ENCODE peak calls at places on chromosome 13, in four cellular contexts. P is uterus, H is psoas muscle, S is heart right ventricle. B is an unnamed sample.

GRCh38 chr13:32587014-32587773 is 942 bp downstream of the PDS5B start:
- DNase-seq in P (peak), H (peak), S (peak), B (peak)

GRCh38 chr13:105908581-105908980 is 626.9 kb downstream of the EFNB2 start:
- DNase-seq in P (no peak), H (no peak), S (no peak), B (no peak)

GRCh38 chr13:73849292-73849691 is 284.9 kb downstream of the KLF12 start:
- DNase-seq in P (no peak), H (no peak), S (no peak), B (no peak)

GRCh38 chr13:51221674-51222509 is at the start of gene FAM124A:
- DNase-seq in P (peak), H (peak), S (peak), B (no peak)

GRCh38 chr13:111602874-111603273 is 282.4 kb downstream of the TEX29 start:
- DNase-seq in P (no peak), H (no peak), S (no peak), B (no peak)

GRCh38 chr13:30026093-30026492 is 175.7 kb upstream of the UBL3 start:
- DNase-seq in P (no peak), H (no peak), S (no peak), B (no peak)

GRCh38 chr13:90445179-90445578 is 902.3 kb upstream of the MIR17HG start:
- DNase-seq in P (no peak), H (no peak), S (no peak), B (no peak)

GRCh38 chr13:42396901-42397670 is 125.1 kb downstream of the AKAP11 start:
- DNase-seq in P (no peak), H (no peak), S (no peak), B (no peak)

GRCh38 chr13:44026194-44026593 is 146.5 kb downstream of the LACC1 start:
- DNase-seq in P (no peak), H (no peak), S (no peak), B (no peak)

GRCh38 chr13:39281539-39282150 is 243.4 kb downstream of the NHLRC3 start:
- DNase-seq in P (no peak), H (no peak), S (no peak), B (no peak)

GRCh38 chr13:100063333-100063732 is 25.6 kb upstream of the PCCA start:
- DNase-seq in P (no peak), H (no peak), S (no peak), B (no peak)

GRCh38 chr13:47813683-47814082 is 187.4 kb downstream of the SUCLA2 start:
- DNase-seq in P (no peak), H (no peak), S (no peak), B (no peak)

GRCh38 chr13:51785592-51786424 is 18.2 kb downstream of the DHRS12 start:
- DNase-seq in P (peak), H (peak), S (peak), B (no peak)

GRCh38 chr13:35964764-35965163 is 166.4 kb downstream of the DCLK1 start:
- DNase-seq in P (no peak), H (no peak), S (no peak), B (no peak)

GRCh38 chr13:25978961-25979360 is 72.9 kb downstream of the SHISA2 start:
- DNase-seq in P (no peak), H (no peak), S (no peak), B (no peak)

GRCh38 chr13:69683921-69684663 is 423.5 kb upstream of the ATXN8OS start:
- DNase-seq in P (no peak), H (no peak), S (no peak), B (no peak)

GRCh38 chr13:112064222-112064621 is 2.7 kb upstream of the SOX1 start:
- DNase-seq in P (no peak), H (no peak), S (no peak), B (no peak)

GRCh38 chr13:52851153-52851962 is 2.9 kb upstream of the PCDH8 start:
- DNase-seq in P (no peak), H (no peak), S (peak), B (no peak)

GRCh38 chr13:112172017-112172416 is 105.1 kb downstream of the SOX1 start:
- DNase-seq in P (no peak), H (no peak), S (no peak), B (no peak)

GRCh38 chr13:21657538-21657937 is 13.3 kb upstream of the FGF9 start:
- DNase-seq in P (no peak), H (no peak), S (no peak), B (no peak)

GRCh38 chr13:98143601-98144500 is 957 bp downstream of the FARP1 start:
- DNase-seq in P (peak), H (peak), S (peak), B (peak)

GRCh38 chr13:94702181-94703041 is 9.9 kb downstream of the SOX21 start:
- DNase-seq in P (no peak), H (no peak), S (no peak), B (no peak)

GRCh38 chr13:57557979-57558529 is 73.5 kb upstream of the PCDH17 start:
- DNase-seq in P (no peak), H (no peak), S (no peak), B (no peak)

GRCh38 chr13:38883783-38884182 is 106.8 kb downstream of the STOML3 start:
- DNase-seq in P (no peak), H (no peak), S (no peak), B (no peak)

GRCh38 chr13:97125051-97125809 is 96.9 kb upstream of the MBNL2 start:
- DNase-seq in P (peak), H (peak), S (no peak), B (peak)

GRCh38 chr13:110425444-110425780 is 118.3 kb downstream of the COL4A2 start:
- DNase-seq in P (no peak), H (no peak), S (no peak), B (no peak)

GRCh38 chr13:37769078-37769477 is 100.5 kb downstream of the TRPC4 start:
- DNase-seq in P (no peak), H (no peak), S (no peak), B (no peak)

GRCh38 chr13:51342706-51343105 is 3.2 kb downstream of the SERPINE3 start:
- DNase-seq in P (no peak), H (no peak), S (no peak), B (no peak)

GRCh38 chr13:110236831-110237261 is 70.1 kb downstream of the COL4A1 start:
- DNase-seq in P (peak), H (peak), S (peak), B (peak)

GRCh38 chr13:41179593-41180250 is 14.6 kb downstream of the KBTBD7 start:
- DNase-seq in P (no peak), H (no peak), S (no peak), B (no peak)

GRCh38 chr13:31827707-31828106 is 88.4 kb downstream of the RXFP2 start:
- DNase-seq in P (no peak), H (no peak), S (no peak), B (no peak)

GRCh38 chr13:75762066-75762937 is 126.2 kb downstream of the LMO7 start:
- DNase-seq in P (no peak), H (no peak), S (no peak), B (no peak)

GRCh38 chr13:20473139-20473538 is 52.5 kb downstream of the CRYL1 start:
- DNase-seq in P (no peak), H (no peak), S (no peak), B (no peak)

GRCh38 chr13:42367836-42368235 is 95.9 kb downstream of the AKAP11 start:
- DNase-seq in P (no peak), H (no peak), S (no peak), B (no peak)

GRCh38 chr13:111924676-111925075 is 142.3 kb upstream of the SOX1 start:
- DNase-seq in P (no peak), H (no peak), S (no peak), B (no peak)

GRCh38 chr13:95075506-95075905 is 225.7 kb downstream of the ABCC4 start:
- DNase-seq in P (no peak), H (no peak), S (no peak), B (no peak)

DNA sequence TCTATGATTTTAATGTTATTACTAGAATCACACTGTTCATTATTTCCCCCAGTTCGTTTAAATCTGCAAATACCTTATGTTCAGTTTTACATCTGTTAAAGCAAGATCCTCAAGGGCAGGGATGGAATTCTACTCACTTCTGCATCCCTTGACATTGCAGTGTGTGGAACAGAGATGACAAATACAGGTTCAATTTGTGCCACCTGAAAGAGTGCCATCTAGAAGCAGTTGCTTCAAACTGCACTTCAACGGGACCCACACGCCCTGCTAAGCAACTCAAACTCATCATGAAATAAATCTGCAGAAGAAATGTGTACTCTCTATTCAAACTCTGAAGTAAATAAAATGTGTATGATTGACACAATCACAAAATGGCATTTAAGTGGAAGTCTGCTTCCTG is 44.5 kb downstream of the RUBCNL start:
- DNase-seq in P (no peak), H (no peak), S (no peak), B (no peak)
- TF ChIP-seq CTCF in P (no peak), H (no peak), S (no peak), B (no peak)

DNA sequence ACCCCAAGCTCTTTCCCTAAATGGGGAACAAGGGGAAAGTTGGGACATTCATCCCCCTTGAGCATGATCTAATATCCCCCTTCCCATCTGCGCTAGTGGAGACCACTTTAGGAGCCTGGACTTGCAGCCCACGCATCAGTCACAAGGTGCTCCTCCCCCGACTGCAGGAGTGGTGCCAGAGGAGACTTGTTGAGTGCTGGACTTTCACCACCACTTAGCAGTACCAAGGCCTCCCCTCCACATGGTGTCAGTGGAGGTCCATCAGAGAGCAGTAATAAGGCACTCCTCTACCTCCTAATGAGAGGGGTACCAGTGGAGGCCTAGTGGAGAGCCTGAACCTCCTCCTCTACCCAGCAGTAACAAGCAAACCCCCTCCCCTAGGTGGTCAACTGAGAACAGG is 22.5 kb downstream of the CAB39L start:
- DNase-seq in P (no peak), H (no peak), S (no peak), B (no peak)
- TF ChIP-seq CTCF in P (no peak), H (no peak), S (no peak), B (no peak)

DNA sequence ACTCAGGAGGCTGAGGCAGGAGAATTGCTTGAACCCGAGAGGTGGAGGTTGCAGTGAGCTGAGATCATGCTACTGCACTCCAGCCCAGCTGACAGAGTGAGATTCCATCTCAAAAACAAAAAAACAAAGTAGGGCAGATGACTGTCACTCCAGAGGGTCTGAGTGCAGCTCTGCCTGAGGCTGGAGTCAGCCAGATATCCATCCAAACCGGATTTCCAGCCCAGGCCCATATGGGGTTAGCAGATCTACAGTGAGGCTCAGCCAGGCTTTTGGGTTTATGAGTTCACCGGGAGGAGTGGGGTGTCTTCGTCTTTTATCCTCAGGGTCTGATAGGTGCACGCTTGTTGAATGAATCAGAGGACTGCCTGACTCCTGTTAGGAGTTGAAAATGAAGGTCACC is 19.0 kb downstream of the LAMP1 start:
- DNase-seq in P (no peak), H (peak), S (no peak), B (no peak)
- TF ChIP-seq CTCF in P (no peak), H (no peak), S (no peak), B (no peak)

DNA sequence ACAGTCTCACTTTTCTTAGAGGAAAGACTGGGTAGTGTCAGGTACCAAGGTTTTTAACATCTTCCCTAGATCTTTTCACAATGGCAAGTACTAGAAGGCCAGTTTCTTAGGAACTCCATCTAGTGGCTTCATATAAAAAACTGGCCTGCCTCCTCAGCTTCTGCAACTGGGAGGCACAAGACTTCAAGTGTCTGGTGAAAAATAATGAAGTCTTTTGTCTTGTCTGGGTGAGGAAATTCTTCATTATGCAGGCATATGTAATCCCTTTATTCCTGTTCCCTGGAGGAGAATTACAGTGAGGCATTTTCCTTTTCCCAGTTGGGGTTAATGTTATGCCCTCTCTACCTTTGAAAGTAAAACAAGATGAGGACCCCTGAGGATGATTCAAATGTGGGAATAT is 300.5 kb downstream of the NALCN start:
- DNase-seq in P (no peak), H (no peak), S (no peak), B (no peak)
- TF ChIP-seq CTCF in P (no peak), H (no peak), S (no peak), B (no peak)

DNA sequence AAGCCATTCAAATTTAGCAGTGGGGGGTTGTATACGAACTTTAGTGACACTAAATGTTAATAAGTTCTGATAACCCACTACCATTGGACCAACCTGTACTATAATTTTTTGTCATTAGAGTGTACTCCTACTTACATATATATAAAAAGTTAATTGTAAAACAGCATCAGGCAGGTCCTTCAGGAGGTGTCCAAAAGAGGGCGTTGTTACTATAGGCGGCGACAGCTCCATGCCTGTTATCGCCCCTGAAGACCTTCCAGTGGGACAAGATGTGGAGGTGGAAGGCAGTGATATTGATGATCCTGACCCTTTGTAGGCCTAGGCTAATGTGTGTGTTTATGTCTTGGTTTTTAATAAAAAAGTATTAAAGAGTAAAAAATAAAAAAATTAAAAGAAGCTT is 27.5 kb downstream of the SPRYD7 start:
- DNase-seq in P (no peak), H (no peak), S (no peak), B (no peak)
- TF ChIP-seq CTCF in P (no peak), H (no peak), S (no peak), B (no peak)

GRCh38 chr13:109139346-109139745 is 509.9 kb downstream of the MYO16 start:
- DNase-seq in P (no peak), H (no peak), S (no peak), B (no peak)

GRCh38 chr13:109130093-109130835 is 500.9 kb downstream of the MYO16 start:
- DNase-seq in P (no peak), H (no peak), S (no peak), B (no peak)

GRCh38 chr13:109131698-109132257 is 502.4 kb downstream of the MYO16 start:
- DNase-seq in P (no peak), H (no peak), S (no peak), B (no peak)

GRCh38 chr13:109136873-109137272 is 507.5 kb downstream of the MYO16 start:
- DNase-seq in P (no peak), H (no peak), S (no peak), B (no peak)

DNA sequence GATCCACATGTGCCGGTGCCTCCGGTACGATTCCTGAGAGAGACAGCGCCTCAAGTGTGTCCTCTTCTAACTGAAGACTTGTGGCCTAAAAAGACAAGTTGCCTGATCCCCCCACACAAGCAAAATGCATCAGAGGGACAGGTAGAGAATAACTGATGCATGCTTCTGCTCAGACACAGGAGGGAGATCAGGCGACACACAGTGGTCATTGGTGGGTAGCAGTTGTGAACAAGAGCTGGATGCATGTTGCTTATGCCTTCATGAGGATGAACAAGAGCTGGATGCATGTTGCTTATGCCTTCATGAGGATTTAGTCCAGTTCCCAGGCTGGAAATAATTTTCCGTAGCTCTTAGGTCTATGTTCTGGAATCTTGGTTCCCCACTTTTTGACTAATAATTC is 505.6 kb downstream of the MYO16 start:
- DNase-seq in P (no peak), H (no peak), S (no peak), B (no peak)
- TF ChIP-seq CTCF in P (no peak), H (no peak), S (no peak), B (no peak)